ENCODE peak calls at places on chromosome 22, in eight cellular contexts. R, Z, H, L, J, I, C and B are unnamed samples. For H3K27me3, the result is how much of the 10 kb centered on the place peaks cover.

GRCh38 chr22:41178425-41178975 is 26.6 kb upstream of the L3MBTL2 start:
- DNase-seq in R (peak), Z (peak), H (peak), L (no peak), J (no peak), I (no peak), C (no peak), B (no peak)

GRCh38 chr22:20644071-20644642 is 129.8 kb upstream of the SERPIND1 start:
- DNase-seq in R (no peak), Z (no peak), H (no peak), L (no peak), J (no peak), I (no peak), C (no peak), B (no peak)

GRCh38 chr22:49933236-49933921 is 14.9 kb downstream of the CRELD2 start:
- DNase-seq in R (peak), Z (peak), H (no peak), L (no peak), J (no peak), I (peak), C (no peak), B (no peak)

GRCh38 chr22:21632237-21632895 is at the start of gene CCDC116:
- DNase-seq in R (no peak), Z (no peak), H (no peak), L (no peak), J (no peak), I (no peak), C (no peak), B (peak)

GRCh38 chr22:49411236-49411635 is 416.4 kb downstream of the BRD1 start:
- DNase-seq in R (no peak), Z (no peak), H (no peak), L (no peak), J (no peak), I (no peak), C (no peak), B (no peak)

GRCh38 chr22:33397381-33397907 is 339.3 kb upstream of the SYN3 start:
- DNase-seq in R (no peak), Z (no peak), H (no peak), L (no peak), J (no peak), I (no peak), C (no peak), B (no peak)

GRCh38 chr22:21624880-21625791 is 4.7 kb downstream of the YDJC start:
- DNase-seq in R (no peak), Z (no peak), H (no peak), L (no peak), J (no peak), I (no peak), C (no peak), B (no peak)

GRCh38 chr22:33659423-33659822 is 260.9 kb downstream of the LARGE1 start:
- DNase-seq in R (no peak), Z (no peak), H (peak), L (peak), J (no peak), I (no peak), C (peak), B (no peak)

GRCh38 chr22:31612891-31613285 is 49.1 kb downstream of the PISD start:
- DNase-seq in R (no peak), Z (no peak), H (no peak), L (no peak), J (no peak), I (no peak), C (no peak), B (no peak)

GRCh38 chr22:46957521-46957920 is 195.1 kb downstream of the TBC1D22A start:
- DNase-seq in R (no peak), Z (no peak), H (no peak), L (no peak), J (no peak), I (no peak), C (no peak), B (no peak)

GRCh38 chr22:37453696-37454095 is 26.4 kb upstream of the ELFN2 start:
- DNase-seq in R (no peak), Z (no peak), H (no peak), L (no peak), J (no peak), I (no peak), C (no peak), B (no peak)

GRCh38 chr22:38753894-38754246 is 1.9 kb downstream of the SUN2 start:
- DNase-seq in R (no peak), Z (no peak), H (peak), L (no peak), J (no peak), I (peak), C (no peak), B (no peak)

GRCh38 chr22:37083914-37084313 is 25.6 kb downstream of the TMPRSS6 start:
- DNase-seq in R (no peak), Z (no peak), H (no peak), L (no peak), J (no peak), I (no peak), C (no peak), B (no peak)

GRCh38 chr22:32200752-32201151 is 4.1 kb downstream of the RFPL2 start:
- DNase-seq in R (no peak), Z (no peak), H (no peak), L (no peak), J (no peak), I (no peak), C (no peak), B (no peak)

GRCh38 chr22:47736166-47737034 is 974.0 kb downstream of the TBC1D22A start:
- DNase-seq in R (no peak), Z (no peak), H (no peak), L (no peak), J (no peak), I (no peak), C (peak), B (no peak)

GRCh38 chr22:23539135-23539838 is 40.8 kb downstream of the IGLL1 start:
- DNase-seq in R (peak), Z (peak), H (peak), L (peak), J (peak), I (peak), C (peak), B (peak)

GRCh38 chr22:28034760-28035401 is 115.8 kb upstream of the PITPNB start:
- DNase-seq in R (peak), Z (peak), H (peak), L (peak), J (no peak), I (peak), C (peak), B (no peak)

GRCh38 chr22:36201630-36202312 is at the start of gene APOL4:
- DNase-seq in R (peak), Z (no peak), H (peak), L (no peak), J (no peak), I (peak), C (no peak), B (no peak)

GRCh38 chr22:36616682-36617081 is 86.9 kb downstream of the CACNG2 start:
- DNase-seq in R (no peak), Z (no peak), H (no peak), L (no peak), J (no peak), I (no peak), C (no peak), B (no peak)

GRCh38 chr22:47437636-47438035 is 675.2 kb downstream of the TBC1D22A start:
- DNase-seq in R (no peak), Z (no peak), H (no peak), L (no peak), J (no peak), I (no peak), C (no peak), B (no peak)

GRCh38 chr22:21702700-21703683 is 32.6 kb downstream of the YPEL1 start:
- DNase-seq in R (no peak), Z (no peak), H (no peak), L (no peak), J (no peak), I (no peak), C (no peak), B (no peak)

GRCh38 chr22:30610299-30610698 is 3.3 kb downstream of the TCN2 start:
- DNase-seq in R (peak), Z (peak), H (peak), L (no peak), J (no peak), I (no peak), C (no peak), B (no peak)

GRCh38 chr22:50620861-50621490 is 7.0 kb downstream of the ARSA start:
- DNase-seq in R (no peak), Z (no peak), H (no peak), L (no peak), J (peak), I (no peak), C (no peak), B (no peak)

GRCh38 chr22:29208502-29208862 is 2.8 kb downstream of the EMID1 start:
- DNase-seq in R (no peak), Z (no peak), H (no peak), L (no peak), J (no peak), I (no peak), C (no peak), B (no peak)
- TF ChIP-seq CTCF in R (no peak), Z (no peak), H (no peak), L (no peak), J (no peak), I (no peak), C (no peak), B (no peak)

GRCh38 chr22:19003518-19003917 is 67.4 kb upstream of the PRODH start:
- DNase-seq in R (no peak), Z (no peak), H (no peak), L (no peak), J (no peak), I (no peak), C (no peak), B (no peak)
- H3K27me3 ChIP-seq in R (under half), Z (under half), H (under half), L (under half), J (under half), I (under half), C (under half), B (under half)

GRCh38 chr22:24555160-24555495 is 190 bp upstream of the GUCD1 start:
- DNase-seq in R (peak), Z (peak), H (peak), L (peak), J (peak), I (peak), C (peak), B (peak)
- TF ChIP-seq CTCF in R (no peak), Z (no peak), H (no peak), L (no peak), J (no peak), I (no peak), C (no peak), B (no peak)

DNA sequence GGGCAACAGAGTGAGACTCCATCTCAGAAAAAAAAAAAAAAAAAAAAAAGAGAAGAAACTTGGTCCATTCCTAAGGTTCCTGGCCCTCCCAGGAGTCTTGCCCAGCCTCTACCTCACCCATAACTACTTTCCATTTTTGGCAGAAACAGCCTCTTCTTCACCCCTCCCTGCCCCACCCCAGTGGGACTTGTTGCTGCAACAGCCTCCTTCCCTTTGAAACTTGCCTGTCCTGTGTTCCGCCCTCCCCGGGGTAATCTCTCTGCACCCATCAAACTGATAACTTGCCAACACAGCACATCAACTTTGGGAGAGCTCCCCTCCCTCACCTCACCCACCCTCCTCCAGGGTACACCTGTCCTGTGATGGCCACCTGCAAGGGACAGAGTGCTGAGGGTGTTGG is 10.0 kb upstream of the FAM83F start:
- DNase-seq in R (no peak), Z (no peak), H (no peak), L (no peak), J (no peak), I (no peak), C (no peak), B (no peak)
- H3K27me3 ChIP-seq in R (under half), Z (under half), H (under half), L (under half), J (under half), I (under half), C (under half), B (under half)

DNA sequence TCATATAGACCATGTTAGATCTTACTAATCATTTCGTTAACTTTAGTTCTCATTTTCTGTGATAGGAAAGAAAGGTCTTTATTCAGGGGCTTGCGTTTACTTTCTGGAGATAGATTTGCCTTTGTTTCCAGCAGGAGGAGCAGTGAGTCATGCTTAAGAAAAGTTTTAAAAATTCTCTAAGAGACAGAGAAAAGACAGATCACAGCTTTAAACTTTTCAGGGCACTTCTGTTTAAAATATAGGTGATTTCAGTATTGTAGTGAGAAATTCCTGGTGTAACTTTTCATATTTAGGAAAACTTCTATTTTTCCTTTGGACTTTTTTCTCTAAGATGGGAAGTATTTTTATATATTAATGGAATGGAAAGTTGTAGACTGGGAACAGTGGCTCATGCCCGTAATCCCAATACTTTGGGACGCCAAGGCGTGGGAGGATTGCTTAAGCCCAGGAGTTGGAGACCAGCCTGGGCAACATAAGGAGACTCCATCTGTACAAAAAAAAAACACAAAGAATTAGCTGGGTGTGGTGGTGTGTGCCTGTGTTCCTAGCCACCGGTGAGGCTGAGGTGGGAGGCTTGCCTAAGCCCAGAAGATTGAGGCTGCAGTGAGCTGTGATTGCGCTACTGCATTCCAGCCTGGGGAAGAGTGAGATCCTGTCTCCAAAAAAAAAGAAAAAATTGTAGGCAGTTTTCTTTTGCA is 60.3 kb downstream of the ATXN10 start:
- DNase-seq in R (no peak), Z (no peak), H (no peak), L (peak), J (peak), I (peak), C (no peak), B (no peak)
- TF ChIP-seq CTCF in R (peak), Z (peak), H (peak), L (peak), J (peak), I (peak), C (peak), B (peak)

DNA sequence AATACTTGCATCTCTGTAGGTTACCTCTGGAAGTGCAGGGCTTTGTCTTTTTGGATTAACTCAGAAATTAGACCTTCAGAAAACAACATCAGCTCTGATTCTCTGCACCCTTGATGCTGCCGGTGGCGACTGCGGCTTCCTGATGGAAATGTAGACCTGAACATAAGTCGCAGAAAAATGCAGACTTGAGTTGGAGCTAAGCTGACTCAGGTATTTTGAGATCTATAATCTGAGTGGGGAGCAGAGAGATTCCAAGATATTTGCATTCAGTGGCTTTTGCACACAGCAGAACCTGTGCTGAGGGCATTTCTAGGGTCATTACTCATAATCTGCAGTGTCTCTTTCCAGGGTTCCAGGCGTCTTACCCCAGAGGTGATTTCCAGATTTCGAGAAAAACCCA is 18.7 kb upstream of the NFAM1 start:
- DNase-seq in R (no peak), Z (no peak), H (no peak), L (no peak), J (no peak), I (no peak), C (no peak), B (no peak)
- H3K27me3 ChIP-seq in R (under half), Z (under half), H (under half), L (under half), J (under half), I (under half), C (under half), B (under half)

GRCh38 chr22:35115515-35115914 is 49.6 kb downstream of the ISX start:
- DNase-seq in R (no peak), Z (no peak), H (no peak), L (no peak), J (no peak), I (no peak), C (no peak), B (no peak)

GRCh38 chr22:35119494-35119893 is 53.5 kb downstream of the ISX start:
- DNase-seq in R (no peak), Z (no peak), H (no peak), L (no peak), J (no peak), I (no peak), C (no peak), B (no peak)

GRCh38 chr22:35116269-35116668 is 50.3 kb downstream of the ISX start:
- DNase-seq in R (no peak), Z (no peak), H (no peak), L (no peak), J (no peak), I (no peak), C (no peak), B (no peak)

GRCh38 chr22:35114296-35114980 is 48.5 kb downstream of the ISX start:
- DNase-seq in R (no peak), Z (no peak), H (no peak), L (no peak), J (no peak), I (no peak), C (no peak), B (no peak)

GRCh38 chr22:35116817-35117216 is 50.9 kb downstream of the ISX start:
- DNase-seq in R (no peak), Z (no peak), H (no peak), L (no peak), J (no peak), I (peak), C (no peak), B (peak)
- TF ChIP-seq CTCF in R (no peak), Z (no peak), H (no peak), L (no peak), J (no peak), I (peak), C (no peak), B (no peak)